ENCODE peak calls at places on chromosomes 7 and 10, in ten cellular contexts. One of them, this sample, is unnamed.

GRCh38 chr10:121444515-121444914 is 153.7 kb downstream of the FGFR2 start:
- DNase-seq in Panc1: no peak
- DNase-seq in left ventricle myocardium inferior: no peak
- DNase-seq in nephron progenitor cell: no peak
- DNase-seq in cardiac fibroblast: no peak
- DNase-seq in RWPE1: no peak
- DNase-seq in AG09309: no peak
- DNase-seq in A549: no peak
- DNase-seq in adrenal gland: no peak
- DNase-seq in prostate gland: no peak
- DNase-seq in this sample: no peak

GRCh38 chr10:79498431-79498830 is 13.9 kb upstream of the EIF5AL1 start:
- DNase-seq in Panc1: no peak
- DNase-seq in left ventricle myocardium inferior: no peak
- DNase-seq in nephron progenitor cell: no peak
- DNase-seq in cardiac fibroblast: no peak
- DNase-seq in RWPE1: no peak
- DNase-seq in AG09309: no peak
- DNase-seq in A549: no peak
- DNase-seq in adrenal gland: no peak
- DNase-seq in prostate gland: no peak
- DNase-seq in this sample: no peak

GRCh38 chr7:70710011-70710480 is 421.9 kb upstream of the GALNT17 start:
- DNase-seq in Panc1: no peak
- DNase-seq in left ventricle myocardium inferior: no peak
- DNase-seq in nephron progenitor cell: no peak
- DNase-seq in cardiac fibroblast: peak
- DNase-seq in RWPE1: peak
- DNase-seq in AG09309: no peak
- DNase-seq in A549: no peak
- DNase-seq in adrenal gland: peak
- DNase-seq in prostate gland: peak
- DNase-seq in this sample: peak

GRCh38 chr10:86247588-86247987 is 119.0 kb downstream of the GRID1 start:
- DNase-seq in Panc1: no peak
- DNase-seq in left ventricle myocardium inferior: no peak
- DNase-seq in nephron progenitor cell: no peak
- DNase-seq in cardiac fibroblast: no peak
- DNase-seq in RWPE1: no peak
- DNase-seq in AG09309: no peak
- DNase-seq in A549: no peak
- DNase-seq in adrenal gland: no peak
- DNase-seq in prostate gland: no peak
- DNase-seq in this sample: no peak

GRCh38 chr7:116732788-116733709 is 61.1 kb downstream of the MET start:
- DNase-seq in Panc1: no peak
- DNase-seq in left ventricle myocardium inferior: no peak
- DNase-seq in nephron progenitor cell: no peak
- DNase-seq in cardiac fibroblast: no peak
- DNase-seq in RWPE1: no peak
- DNase-seq in AG09309: no peak
- DNase-seq in A549: no peak
- DNase-seq in adrenal gland: no peak
- DNase-seq in prostate gland: no peak
- DNase-seq in this sample: no peak

GRCh38 chr7:47291461-47292051 is 290.4 kb downstream of the TNS3 start:
- DNase-seq in Panc1: peak
- DNase-seq in left ventricle myocardium inferior: no peak
- DNase-seq in nephron progenitor cell: no peak
- DNase-seq in cardiac fibroblast: peak
- DNase-seq in RWPE1: peak
- DNase-seq in AG09309: peak
- DNase-seq in A549: peak
- DNase-seq in adrenal gland: peak
- DNase-seq in prostate gland: no peak
- DNase-seq in this sample: peak

GRCh38 chr10:72697711-72698110 is 5.8 kb downstream of the MCU start:
- DNase-seq in Panc1: no peak
- DNase-seq in left ventricle myocardium inferior: no peak
- DNase-seq in nephron progenitor cell: no peak
- DNase-seq in cardiac fibroblast: peak
- DNase-seq in RWPE1: no peak
- DNase-seq in AG09309: no peak
- DNase-seq in A549: no peak
- DNase-seq in adrenal gland: no peak
- DNase-seq in prostate gland: no peak
- DNase-seq in this sample: peak

GRCh38 chr7:148523550-148523949 is 67.0 kb upstream of the C7orf33 start:
- DNase-seq in Panc1: no peak
- DNase-seq in left ventricle myocardium inferior: no peak
- DNase-seq in nephron progenitor cell: no peak
- DNase-seq in cardiac fibroblast: no peak
- DNase-seq in RWPE1: no peak
- DNase-seq in AG09309: no peak
- DNase-seq in A549: no peak
- DNase-seq in adrenal gland: no peak
- DNase-seq in prostate gland: no peak
- DNase-seq in this sample: no peak

GRCh38 chr10:91653214-91653875 is 20.5 kb upstream of the PPP1R3C start:
- DNase-seq in Panc1: no peak
- DNase-seq in left ventricle myocardium inferior: no peak
- DNase-seq in nephron progenitor cell: no peak
- DNase-seq in cardiac fibroblast: peak
- DNase-seq in RWPE1: peak
- DNase-seq in AG09309: no peak
- DNase-seq in A549: no peak
- DNase-seq in adrenal gland: no peak
- DNase-seq in prostate gland: no peak
- DNase-seq in this sample: peak

GRCh38 chr7:125363873-125364272 is 434.2 kb upstream of the POT1 start:
- DNase-seq in Panc1: no peak
- DNase-seq in left ventricle myocardium inferior: no peak
- DNase-seq in nephron progenitor cell: no peak
- DNase-seq in cardiac fibroblast: peak
- DNase-seq in RWPE1: no peak
- DNase-seq in AG09309: no peak
- DNase-seq in A549: no peak
- DNase-seq in adrenal gland: no peak
- DNase-seq in prostate gland: no peak
- DNase-seq in this sample: peak

GRCh38 chr7:50921114-50921513 is 138.4 kb upstream of the GRB10 start:
- DNase-seq in Panc1: no peak
- DNase-seq in left ventricle myocardium inferior: no peak
- DNase-seq in nephron progenitor cell: no peak
- DNase-seq in cardiac fibroblast: no peak
- DNase-seq in RWPE1: peak
- DNase-seq in AG09309: no peak
- DNase-seq in A549: no peak
- DNase-seq in adrenal gland: no peak
- DNase-seq in prostate gland: no peak
- DNase-seq in this sample: no peak

GRCh38 chr10:121616291-121616690 is 18.0 kb upstream of the FGFR2 start:
- DNase-seq in Panc1: no peak
- DNase-seq in left ventricle myocardium inferior: no peak
- DNase-seq in nephron progenitor cell: no peak
- DNase-seq in cardiac fibroblast: no peak
- DNase-seq in RWPE1: no peak
- DNase-seq in AG09309: no peak
- DNase-seq in A549: no peak
- DNase-seq in adrenal gland: no peak
- DNase-seq in prostate gland: no peak
- DNase-seq in this sample: no peak

GRCh38 chr10:66819691-66820090 is 106.1 kb upstream of the LRRTM3 start:
- DNase-seq in Panc1: no peak
- DNase-seq in left ventricle myocardium inferior: no peak
- DNase-seq in nephron progenitor cell: no peak
- DNase-seq in cardiac fibroblast: peak
- DNase-seq in RWPE1: no peak
- DNase-seq in AG09309: no peak
- DNase-seq in A549: no peak
- DNase-seq in adrenal gland: no peak
- DNase-seq in prostate gland: no peak
- DNase-seq in this sample: no peak

GRCh38 chr7:64879097-64879730 is 23.9 kb upstream of the ZNF273 start:
- DNase-seq in Panc1: no peak
- DNase-seq in left ventricle myocardium inferior: no peak
- DNase-seq in nephron progenitor cell: no peak
- DNase-seq in cardiac fibroblast: no peak
- DNase-seq in RWPE1: no peak
- DNase-seq in AG09309: no peak
- DNase-seq in A549: no peak
- DNase-seq in adrenal gland: no peak
- DNase-seq in prostate gland: no peak
- DNase-seq in this sample: no peak

GRCh38 chr10:28661035-28661434 is 16.3 kb upstream of the BAMBI start:
- DNase-seq in Panc1: no peak
- DNase-seq in left ventricle myocardium inferior: no peak
- DNase-seq in nephron progenitor cell: no peak
- DNase-seq in cardiac fibroblast: peak
- DNase-seq in RWPE1: peak
- DNase-seq in AG09309: peak
- DNase-seq in A549: no peak
- DNase-seq in adrenal gland: no peak
- DNase-seq in prostate gland: no peak
- DNase-seq in this sample: peak

GRCh38 chr7:157827045-157827862 is 490.4 kb downstream of the DNAJB6 start:
- DNase-seq in Panc1: no peak
- DNase-seq in left ventricle myocardium inferior: no peak
- DNase-seq in nephron progenitor cell: no peak
- DNase-seq in cardiac fibroblast: no peak
- DNase-seq in RWPE1: no peak
- DNase-seq in AG09309: no peak
- DNase-seq in A549: no peak
- DNase-seq in adrenal gland: no peak
- DNase-seq in prostate gland: no peak
- DNase-seq in this sample: no peak

DNA sequence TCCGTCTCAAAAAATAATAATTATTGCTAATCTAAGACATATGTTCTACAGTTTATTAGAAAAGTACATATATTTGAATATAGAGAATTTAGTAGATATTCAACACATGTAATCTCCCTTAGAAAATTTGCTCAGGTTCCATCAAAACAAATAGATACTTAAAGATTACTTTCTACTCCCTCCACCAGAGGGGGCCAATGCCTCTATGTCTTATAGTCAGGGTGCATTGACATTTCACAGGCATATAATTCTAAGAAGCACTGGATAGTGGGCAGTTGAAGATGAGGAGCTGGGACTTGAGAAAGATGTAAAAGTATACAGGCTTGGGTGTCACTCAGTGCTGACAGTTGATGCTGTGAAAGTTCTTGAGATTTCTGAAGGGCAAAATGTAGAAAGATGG is 301.6 kb upstream of the HPS1 start:
- DNase-seq in Panc1: peak
- DNase-seq in left ventricle myocardium inferior: no peak
- DNase-seq in nephron progenitor cell: peak
- DNase-seq in cardiac fibroblast: peak
- DNase-seq in RWPE1: peak
- DNase-seq in AG09309: no peak
- DNase-seq in A549: no peak
- DNase-seq in adrenal gland: no peak
- DNase-seq in prostate gland: peak
- DNase-seq in this sample: peak
- TF ChIP-seq CTCF in Panc1: peak
- TF ChIP-seq CTCF in left ventricle myocardium inferior: peak
- TF ChIP-seq CTCF in nephron progenitor cell: peak
- TF ChIP-seq CTCF in cardiac fibroblast: peak
- TF ChIP-seq CTCF in RWPE1: no peak
- TF ChIP-seq CTCF in AG09309: peak
- TF ChIP-seq CTCF in A549: no peak
- TF ChIP-seq CTCF in adrenal gland: no peak
- TF ChIP-seq CTCF in prostate gland: no peak
- TF ChIP-seq CTCF in this sample: peak

DNA sequence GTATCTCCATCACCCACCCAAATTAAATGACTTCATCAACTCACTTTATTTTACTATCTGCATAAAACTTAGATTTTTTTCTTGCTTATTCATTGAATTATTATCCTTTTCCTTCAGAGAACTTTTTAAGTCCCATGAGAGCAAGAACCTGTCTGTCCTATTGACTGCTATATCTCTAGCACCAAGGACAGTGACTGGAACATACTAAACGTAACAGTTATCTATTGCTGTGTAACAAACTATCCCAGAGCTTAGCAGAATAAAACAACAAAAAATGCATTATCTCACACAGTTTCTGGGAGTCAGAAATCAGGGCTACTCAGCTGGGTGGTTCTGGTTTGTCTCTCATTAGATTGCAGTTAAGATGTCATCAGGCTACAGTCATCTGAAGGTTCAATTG is 401.7 kb upstream of the AUTS2 start:
- DNase-seq in Panc1: no peak
- DNase-seq in left ventricle myocardium inferior: no peak
- DNase-seq in nephron progenitor cell: no peak
- DNase-seq in cardiac fibroblast: no peak
- DNase-seq in RWPE1: no peak
- DNase-seq in AG09309: no peak
- DNase-seq in A549: no peak
- DNase-seq in adrenal gland: no peak
- DNase-seq in prostate gland: no peak
- DNase-seq in this sample: no peak
- TF ChIP-seq CTCF in Panc1: no peak
- TF ChIP-seq CTCF in left ventricle myocardium inferior: no peak
- TF ChIP-seq CTCF in nephron progenitor cell: no peak
- TF ChIP-seq CTCF in cardiac fibroblast: no peak
- TF ChIP-seq CTCF in RWPE1: no peak
- TF ChIP-seq CTCF in AG09309: no peak
- TF ChIP-seq CTCF in A549: no peak
- TF ChIP-seq CTCF in adrenal gland: no peak
- TF ChIP-seq CTCF in prostate gland: no peak
- TF ChIP-seq CTCF in this sample: no peak

DNA sequence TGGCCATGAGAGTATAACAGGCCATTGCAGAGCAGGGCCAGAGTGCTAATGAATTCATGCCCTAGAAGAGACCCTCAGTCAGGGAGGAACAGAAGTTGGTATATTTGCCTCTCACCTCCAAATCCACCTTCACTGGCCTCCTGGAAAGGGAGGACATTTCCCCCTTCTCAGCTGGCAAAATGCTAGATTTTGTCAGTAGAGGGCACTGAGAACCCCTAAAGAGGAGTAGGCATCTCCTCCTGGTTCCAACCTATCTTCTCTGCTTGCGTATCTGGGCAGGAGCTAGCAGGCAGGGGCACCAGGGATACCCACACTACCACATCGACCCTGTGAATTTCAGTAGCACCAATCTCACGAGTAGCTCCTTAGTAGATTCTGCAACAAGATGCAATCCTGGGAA is 79.8 kb upstream of the GHITM start:
- DNase-seq in Panc1: no peak
- DNase-seq in left ventricle myocardium inferior: no peak
- DNase-seq in nephron progenitor cell: no peak
- DNase-seq in cardiac fibroblast: no peak
- DNase-seq in RWPE1: no peak
- DNase-seq in AG09309: no peak
- DNase-seq in A549: no peak
- DNase-seq in adrenal gland: no peak
- DNase-seq in prostate gland: no peak
- DNase-seq in this sample: no peak
- TF ChIP-seq CTCF in Panc1: peak
- TF ChIP-seq CTCF in left ventricle myocardium inferior: no peak
- TF ChIP-seq CTCF in nephron progenitor cell: no peak
- TF ChIP-seq CTCF in cardiac fibroblast: no peak
- TF ChIP-seq CTCF in RWPE1: no peak
- TF ChIP-seq CTCF in AG09309: peak
- TF ChIP-seq CTCF in A549: no peak
- TF ChIP-seq CTCF in adrenal gland: no peak
- TF ChIP-seq CTCF in prostate gland: no peak
- TF ChIP-seq CTCF in this sample: peak

GRCh38 chr10:100508691-100509150 is 10.9 kb downstream of the SEC31B start:
- DNase-seq in Panc1: no peak
- DNase-seq in left ventricle myocardium inferior: no peak
- DNase-seq in nephron progenitor cell: peak
- DNase-seq in cardiac fibroblast: peak
- DNase-seq in RWPE1: peak
- DNase-seq in AG09309: no peak
- DNase-seq in A549: peak
- DNase-seq in adrenal gland: no peak
- DNase-seq in prostate gland: no peak
- DNase-seq in this sample: peak
- TF ChIP-seq CTCF in Panc1: peak
- TF ChIP-seq CTCF in left ventricle myocardium inferior: peak
- TF ChIP-seq CTCF in nephron progenitor cell: peak
- TF ChIP-seq CTCF in cardiac fibroblast: peak
- TF ChIP-seq CTCF in RWPE1: peak
- TF ChIP-seq CTCF in AG09309: peak
- TF ChIP-seq CTCF in A549: peak
- TF ChIP-seq CTCF in adrenal gland: peak
- TF ChIP-seq CTCF in prostate gland: no peak
- TF ChIP-seq CTCF in this sample: peak

This sample was measured in fibroblast of mammary gland.